ENCODE peak calls at places on chromosomes 11 and 22, in ten cellular contexts. M is sigmoid colon; H is Panc1; E is PC-3; W is CD8-positive, alpha-beta T cell; I is DND-41; Q is foreskin keratinocyte; R is heart left ventricle; G is RWPE2; P is substantia nigra. U is an unnamed sample.

GRCh38 chr11:64077607-64078006 is 41.9 kb downstream of the FLRT1 start:
- DNase-seq in M (no peak), H (no peak), E (no peak), W (no peak), I (no peak), Q (no peak), R (no peak), G (no peak), P (no peak), U (no peak)

GRCh38 chr11:3109921-3110706 is 52.9 kb upstream of the CARS1 start:
- DNase-seq in M (peak; percentile 78), H (no peak), E (peak; percentile 61), W (peak; percentile 16), I (peak; percentile 59), Q (no peak), R (peak; percentile 39), G (peak; percentile 52), P (no peak), U (peak; percentile 16)

GRCh38 chr11:5846689-5847088 is 5.0 kb upstream of the OR52E6 start:
- DNase-seq in M (no peak), H (no peak), E (no peak), W (no peak), I (no peak), Q (no peak), R (no peak), G (no peak), P (no peak), U (no peak)

GRCh38 chr11:61274084-61274483 is 21.0 kb downstream of the VWCE start:
- DNase-seq in M (no peak), H (no peak), E (no peak), W (no peak), I (no peak), Q (no peak), R (no peak), G (no peak), P (no peak), U (no peak)

GRCh38 chr22:39188809-39189208 is 36.3 kb upstream of the CBX7 start:
- DNase-seq in M (no peak), H (no peak), E (no peak), W (no peak), I (no peak), Q (no peak), R (no peak), G (peak; percentile 2), P (no peak), U (no peak)

GRCh38 chr11:27347361-27347760 is 15.7 kb downstream of the CCDC34 start:
- DNase-seq in M (no peak), H (no peak), E (no peak), W (no peak), I (no peak), Q (no peak), R (no peak), G (no peak), P (no peak), U (no peak)

GRCh38 chr11:9651899-9652748 is 11.8 kb upstream of the SWAP70 start:
- DNase-seq in M (no peak), H (no peak), E (no peak), W (no peak), I (no peak), Q (no peak), R (no peak), G (no peak), P (no peak), U (no peak)

GRCh38 chr22:36921309-36922096 is 8.1 kb downstream of the CSF2RB start:
- DNase-seq in M (no peak), H (no peak), E (no peak), W (no peak), I (no peak), Q (no peak), R (no peak), G (no peak), P (peak; percentile 28), U (no peak)

GRCh38 chr11:47971501-47971900 is 8.9 kb upstream of the PTPRJ start:
- DNase-seq in M (no peak), H (no peak), E (no peak), W (no peak), I (no peak), Q (no peak), R (no peak), G (no peak), P (no peak), U (no peak)

GRCh38 chr11:120750647-120751419 is 239.3 kb downstream of the GRIK4 start:
- DNase-seq in M (no peak), H (no peak), E (no peak), W (no peak), I (no peak), Q (no peak), R (no peak), G (no peak), P (peak; percentile 20), U (no peak)

GRCh38 chr22:30861131-30861530 is 107.4 kb downstream of the MORC2 start:
- DNase-seq in M (no peak), H (no peak), E (no peak), W (no peak), I (no peak), Q (no peak), R (no peak), G (no peak), P (no peak), U (no peak)

GRCh38 chr11:66291706-66292542 is at the start of gene TMEM151A:
- DNase-seq in M (no peak), H (no peak), E (no peak), W (no peak), I (no peak), Q (no peak), R (no peak), G (no peak), P (peak; percentile 61), U (no peak)

GRCh38 chr22:44942056-44942455 is 67.7 kb downstream of the PHF21B start:
- DNase-seq in M (no peak), H (no peak), E (no peak), W (no peak), I (no peak), Q (no peak), R (no peak), G (no peak), P (no peak), U (no peak)

GRCh38 chr22:44172370-44173108 is 8.2 kb upstream of the PARVG start:
- DNase-seq in M (peak; percentile 82), H (no peak), E (no peak), W (no peak), I (no peak), Q (no peak), R (peak; percentile 71), G (no peak), P (peak; percentile 65), U (no peak)

GRCh38 chr11:27291954-27292641 is 70.9 kb downstream of the CCDC34 start:
- DNase-seq in M (no peak), H (no peak), E (no peak), W (no peak), I (no peak), Q (no peak), R (no peak), G (no peak), P (no peak), U (no peak)

GRCh38 chr11:31102316-31102715 is 267.2 kb downstream of the DCDC1 start:
- DNase-seq in M (no peak), H (no peak), E (no peak), W (no peak), I (no peak), Q (no peak), R (no peak), G (no peak), P (no peak), U (no peak)

GRCh38 chr11:62398011-62398994 is 20.5 kb upstream of the SCGB1A1 start:
- DNase-seq in M (peak; percentile 76), H (no peak), E (no peak), W (no peak), I (no peak), Q (no peak), R (peak; percentile 76), G (no peak), P (no peak), U (peak; percentile 79)

GRCh38 chr22:37818397-37819099 is 4.6 kb upstream of the GALR3 start:
- DNase-seq in M (peak; percentile 83), H (no peak), E (no peak), W (peak; percentile 42), I (no peak), Q (no peak), R (peak; percentile 75), G (no peak), P (peak; percentile 47), U (no peak)

GRCh38 chr11:69217276-69218105 is 61.8 kb downstream of the SMIM38 start:
- DNase-seq in M (peak; percentile 45), H (no peak), E (no peak), W (no peak), I (no peak), Q (no peak), R (no peak), G (no peak), P (peak; percentile 18), U (no peak)

GRCh38 chr11:92827132-92827531 is 142.3 kb upstream of the MTNR1B start:
- DNase-seq in M (no peak), H (no peak), E (no peak), W (no peak), I (no peak), Q (no peak), R (no peak), G (no peak), P (no peak), U (no peak)

GRCh38 chr22:40037320-40037719 is 42.6 kb downstream of the FAM83F start:
- DNase-seq in M (peak; percentile 12), H (no peak), E (no peak), W (no peak), I (no peak), Q (no peak), R (no peak), G (no peak), P (no peak), U (no peak)

GRCh38 chr11:72688929-72689328 is 14.7 kb upstream of the PDE2A start:
- DNase-seq in M (no peak), H (no peak), E (no peak), W (no peak), I (no peak), Q (no peak), R (no peak), G (no peak), P (no peak), U (no peak)
- H3K27ac ChIP-seq in M (peak overlapping the region; percentile 8), H (no peak overlapping the region), E (no peak overlapping the region), W (no peak overlapping the region), I (no peak overlapping the region), Q (no peak overlapping the region), R (no peak overlapping the region), G (no peak overlapping the region), P (no peak overlapping the region), U (no peak overlapping the region)

GRCh38 chr11:82858133-82858532 is 42.1 kb downstream of the PRCP start:
- DNase-seq in M (no peak), H (no peak), E (no peak), W (no peak), I (no peak), Q (no peak), R (no peak), G (no peak), P (no peak), U (no peak)
- H3K27ac ChIP-seq in M (peak overlapping the region; percentile 58), H (peak overlapping the region; percentile 83), E (peak overlapping the region; percentile 74), W (no peak overlapping the region), I (no peak overlapping the region), Q (no peak overlapping the region), R (no peak overlapping the region), G (peak overlapping the region; percentile 98), P (peak overlapping the region; percentile 66), U (peak overlapping the region; percentile 34)

GRCh38 chr11:97471480-97471879 is 1081.7 kb downstream of the JRKL start:
- DNase-seq in M (no peak), H (no peak), E (no peak), W (no peak), I (no peak), Q (no peak), R (no peak), G (no peak), P (no peak), U (no peak)
- H3K27ac ChIP-seq in M (no peak overlapping the region), H (no peak overlapping the region), E (no peak overlapping the region), W (no peak overlapping the region), I (no peak overlapping the region), Q (no peak overlapping the region), R (no peak overlapping the region), G (no peak overlapping the region), P (no peak overlapping the region), U (no peak overlapping the region)

GRCh38 chr11:22627421-22627820 is 1.8 kb upstream of the FANCF start:
- DNase-seq in M (no peak), H (no peak), E (no peak), W (no peak), I (no peak), Q (no peak), R (no peak), G (no peak), P (no peak), U (no peak)
- H3K27ac ChIP-seq in M (no peak overlapping the region), H (no peak overlapping the region), E (no peak overlapping the region), W (no peak overlapping the region), I (no peak overlapping the region), Q (no peak overlapping the region), R (no peak overlapping the region), G (no peak overlapping the region), P (no peak overlapping the region), U (no peak overlapping the region)

U was measured in uterus.